ENCODE peak calls at places on chromosomes 12 and 14, in five cellular contexts. B is keratinocyte; K is CD4-positive, CD25-positive, alpha-beta regulatory T cell; G is adrenal gland; A is cardiac muscle cell. X is an unnamed sample.

GRCh38 chr14:90019824-90020523 is 41.8 kb upstream of the KCNK13 start:
- DNase-seq in B (no peak), K (no peak), G (no peak), A (no peak), X (no peak)

GRCh38 chr12:110744176-110744575 is 1.5 kb upstream of the PPP1CC start:
- DNase-seq in B (no peak), K (no peak), G (peak; percentile 65), A (peak; percentile 53), X (no peak)

GRCh38 chr14:100131181-100131580 is 28.3 kb downstream of the DEGS2 start:
- DNase-seq in B (no peak), K (no peak), G (no peak), A (no peak), X (no peak)

GRCh38 chr12:131312793-131313545 is 359.3 kb downstream of the ADGRD1 start:
- DNase-seq in B (no peak), K (no peak), G (no peak), A (no peak), X (no peak)

GRCh38 chr12:130768120-130768519 is 52.0 kb upstream of the RIMBP2 start:
- DNase-seq in B (peak; percentile 80), K (no peak), G (no peak), A (no peak), X (peak; percentile 74)

GRCh38 chr12:7797698-7798398 is 8.6 kb downstream of the NANOG start:
- DNase-seq in B (no peak), K (no peak), G (peak; percentile 74), A (peak; percentile 24), X (no peak)

GRCh38 chr12:45427042-45427441 is 211.1 kb downstream of the ANO6 start:
- DNase-seq in B (no peak), K (no peak), G (no peak), A (no peak), X (no peak)

GRCh38 chr12:67677166-67677565 is 28.6 kb downstream of the DYRK2 start:
- DNase-seq in B (no peak), K (no peak), G (no peak), A (no peak), X (no peak)

GRCh38 chr14:102363182-102363952 is 626 bp downstream of the TECPR2 start:
- DNase-seq in B (peak; percentile 21), K (peak; percentile 21), G (peak; percentile 57), A (peak; percentile 34), X (no peak)

GRCh38 chr14:86481105-86481504 is 951.2 kb downstream of the FLRT2 start:
- DNase-seq in B (no peak), K (no peak), G (peak; percentile 27), A (peak; percentile 33), X (peak; percentile 1)

GRCh38 chr12:11991604-11992003 is 79.1 kb upstream of the BCL2L14 start:
- DNase-seq in B (no peak), K (no peak), G (no peak), A (no peak), X (no peak)

GRCh38 chr12:64256166-64256800 is 34.2 kb upstream of the KICS2 start:
- DNase-seq in B (peak; percentile 4), K (peak; percentile 57), G (no peak), A (peak; percentile 81), X (no peak)

GRCh38 chr12:116399055-116399454 is 121.6 kb upstream of the MED13L start:
- DNase-seq in B (no peak), K (no peak), G (no peak), A (no peak), X (no peak)

GRCh38 chr12:95789126-95790024 is 1.2 kb downstream of the NTN4 start:
- DNase-seq in B (no peak), K (no peak), G (peak; percentile 24), A (no peak), X (no peak)

GRCh38 chr14:44204061-44204815 is 302.8 kb downstream of the FSCB start:
- DNase-seq in B (no peak), K (no peak), G (no peak), A (peak; percentile 68), X (no peak)

GRCh38 chr12:130499474-130499873 is 161.8 kb downstream of the PIWIL1 start:
- DNase-seq in B (no peak), K (no peak), G (no peak), A (no peak), X (no peak)

GRCh38 chr12:116048886-116049285 is 228.6 kb downstream of the MED13L start:
- DNase-seq in B (no peak), K (no peak), G (no peak), A (no peak), X (no peak)

GRCh38 chr12:79558924-79559469 is 131.8 kb downstream of the PAWR start:
- DNase-seq in B (no peak), K (no peak), G (no peak), A (peak; percentile 17), X (no peak)

GRCh38 chr12:57630891-57631433 is 2.0 kb downstream of the B4GALNT1 start:
- DNase-seq in B (no peak), K (no peak), G (no peak), A (no peak), X (no peak)

GRCh38 chr14:99513946-99514551 is 32.8 kb downstream of the CCNK start:
- DNase-seq in B (no peak), K (no peak), G (no peak), A (no peak), X (no peak)

DNA sequence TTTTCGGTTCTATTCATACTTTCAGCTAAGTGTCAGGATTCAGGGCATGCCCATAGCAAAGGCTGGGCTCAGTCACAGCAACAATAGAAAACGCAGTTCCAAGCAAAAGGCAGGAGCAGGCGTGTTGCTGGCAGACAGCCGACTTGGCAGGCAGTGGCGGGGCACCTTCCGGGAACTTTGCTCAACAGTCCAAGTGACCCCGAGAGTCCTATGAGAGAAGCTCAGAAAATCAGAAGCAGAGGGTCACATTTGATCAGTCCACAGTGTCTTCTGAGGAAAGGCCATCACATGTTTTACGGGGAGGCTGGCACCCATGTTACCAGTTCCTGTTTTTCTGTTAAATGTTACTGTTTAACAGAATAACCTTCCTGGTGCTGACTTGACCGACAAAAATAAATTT is 115.0 kb downstream of the DACT1 start:
- DNase-seq in B (no peak), K (no peak), G (peak; percentile 94), A (peak; percentile 52), X (peak; percentile 29)
- H3K27ac ChIP-seq in B (no peak overlapping the region), K (no peak overlapping the region), G (peak overlapping the region; percentile 14), A (no peak overlapping the region), X (no peak overlapping the region)

GRCh38 chr14:103485504-103485903 is 37.1 kb downstream of the CKB start:
- DNase-seq in B (no peak), K (no peak), G (peak; percentile 59), A (no peak), X (no peak)

GRCh38 chr14:103480595-103480994 is 42.0 kb downstream of the CKB start:
- DNase-seq in B (no peak), K (peak; percentile 11), G (no peak), A (no peak), X (no peak)

GRCh38 chr14:103488960-103489359 is 33.7 kb downstream of the CKB start:
- DNase-seq in B (no peak), K (no peak), G (no peak), A (peak; percentile 14), X (no peak)

GRCh38 chr14:103488071-103488470 is 34.6 kb downstream of the CKB start:
- DNase-seq in B (no peak), K (no peak), G (no peak), A (no peak), X (no peak)

DNA sequence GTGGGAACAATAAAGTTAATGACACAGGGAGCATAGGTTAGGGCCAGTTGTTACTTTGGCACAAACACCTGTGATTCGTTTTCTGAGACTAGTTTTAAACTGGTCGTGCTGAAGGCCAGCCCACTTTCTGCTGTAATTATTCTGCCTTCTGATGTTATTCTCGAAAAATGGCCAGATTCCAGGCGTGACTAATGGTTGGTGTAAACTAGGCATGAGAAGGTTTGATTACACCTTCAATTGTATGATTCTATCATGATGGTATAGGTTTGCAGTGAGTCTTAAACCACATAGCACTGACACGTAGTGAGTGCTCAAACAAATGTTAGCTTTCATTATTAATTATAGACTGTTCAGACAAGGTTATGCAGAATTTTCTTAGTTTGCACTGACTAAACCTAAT is 39.0 kb downstream of the CKB start:
- DNase-seq in B (peak; percentile 38), K (no peak), G (peak; percentile 84), A (peak; percentile 64), X (peak; percentile 67)
- H3K27ac ChIP-seq in B (peak overlapping the region; percentile 61), K (no peak overlapping the region), G (peak overlapping the region; percentile 45), A (no peak overlapping the region), X (peak overlapping the region; percentile 76)

GRCh38 chr12:71166280-71166679 is 8.5 kb upstream of the TSPAN8 start:
- DNase-seq in B (no peak), K (no peak), G (no peak), A (no peak), X (no peak)

GRCh38 chr12:71164877-71165197 is 7.0 kb upstream of the TSPAN8 start:
- DNase-seq in B (no peak), K (no peak), G (no peak), A (no peak), X (no peak)

GRCh38 chr12:71166869-71167268 is 9.1 kb upstream of the TSPAN8 start:
- DNase-seq in B (no peak), K (no peak), G (no peak), A (no peak), X (no peak)

GRCh38 chr12:71162832-71163711 is 5.3 kb upstream of the TSPAN8 start:
- DNase-seq in B (no peak), K (no peak), G (no peak), A (no peak), X (no peak)

DNA sequence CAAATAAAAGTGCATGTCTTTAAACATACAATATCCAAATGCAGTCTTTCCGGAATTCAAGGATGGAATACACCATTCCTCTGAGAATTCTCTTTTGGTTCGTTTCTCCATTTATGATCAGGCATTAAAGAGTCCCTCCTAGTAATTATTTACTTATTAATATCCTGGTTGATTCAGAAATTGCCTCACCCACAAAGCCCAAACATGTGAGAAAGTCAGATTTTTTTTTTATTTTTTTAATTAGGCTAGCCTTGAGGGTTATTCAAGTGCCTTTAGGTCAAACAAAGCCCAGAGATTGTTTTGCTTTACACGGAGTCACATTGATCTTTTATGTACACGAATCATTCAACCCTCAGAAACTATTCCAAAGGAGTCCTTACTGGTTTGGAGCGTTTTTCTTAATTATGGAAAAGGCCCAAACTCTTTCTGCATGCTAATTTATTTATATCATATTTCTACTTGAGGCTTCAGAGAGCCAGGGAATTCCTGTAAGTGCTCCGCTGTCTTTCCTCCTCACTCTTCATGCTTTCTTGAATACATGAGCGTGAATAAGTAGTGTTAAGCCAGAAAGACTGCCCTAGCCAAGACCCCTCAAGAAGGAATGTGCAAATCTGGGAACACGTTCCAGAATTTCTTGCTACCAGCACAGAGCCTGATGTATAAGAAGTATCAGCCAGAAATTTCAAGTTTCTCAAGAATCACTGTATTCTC is 6.5 kb upstream of the TSPAN8 start:
- DNase-seq in B (no peak), K (no peak), G (no peak), A (peak; percentile 57), X (no peak)
- H3K27ac ChIP-seq in B (no peak overlapping the region), K (no peak overlapping the region), G (no peak overlapping the region), A (no peak overlapping the region), X (no peak overlapping the region)

DNA sequence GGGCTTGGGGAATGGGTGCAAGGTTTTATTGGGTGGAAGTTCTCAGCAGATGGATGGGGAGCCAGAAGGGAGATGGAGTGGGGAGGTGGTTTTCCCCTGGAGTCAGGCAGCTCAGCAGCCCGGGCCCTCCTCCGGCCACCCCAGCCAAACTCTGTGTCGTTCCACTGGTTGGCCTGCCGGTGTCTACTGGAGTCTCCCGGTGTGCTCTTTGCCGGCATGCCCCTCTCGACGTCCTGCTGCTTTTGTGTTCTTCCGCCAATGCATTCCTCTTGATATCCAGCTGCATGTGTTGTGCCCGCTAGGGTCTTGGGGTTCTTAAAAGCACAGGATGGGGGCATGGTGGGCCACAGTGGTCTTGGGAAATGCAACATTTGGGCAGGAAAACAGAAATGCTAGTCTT is 72.8 kb downstream of the SEC23A start:
- DNase-seq in B (no peak), K (no peak), G (no peak), A (no peak), X (no peak)
- H3K27ac ChIP-seq in B (no peak overlapping the region), K (no peak overlapping the region), G (no peak overlapping the region), A (no peak overlapping the region), X (no peak overlapping the region)